ENCODE peak calls at places on chromosomes 11 and 22, in five cellular contexts. G is testis, O is A673, D is HepG2, L is left lung. X is an unnamed sample.

GRCh38 chr11:12238420-12238819 is 128.0 kb downstream of the MICAL2 start:
- DNase-seq in L (no peak), O (no peak), G (no peak), D (no peak), X (no peak)

GRCh38 chr11:76701701-76702100 is 31.2 kb upstream of the LRRC32 start:
- DNase-seq in D (no peak), O (no peak), L (no peak), G (no peak), X (no peak)

GRCh38 chr11:129457321-129457720 is 81.7 kb downstream of the BARX2 start:
- DNase-seq in G (peak; percentile 62), L (peak; percentile 52), O (no peak), D (no peak), X (no peak)

GRCh38 chr11:130602700-130603584 is 154.5 kb downstream of the ADAMTS15 start:
- DNase-seq in D (no peak), O (no peak), L (no peak), G (no peak), X (no peak)

GRCh38 chr11:65014146-65014960 is at the start of gene ARL2:
- DNase-seq in L (no peak), O (peak; percentile 51), G (peak; percentile 51), D (peak; percentile 88), X (no peak)

GRCh38 chr11:107018274-107018901 is at the start of gene GUCY1A2:
- DNase-seq in L (peak; percentile 34), O (peak; percentile 74), D (no peak), G (peak; percentile 44), X (peak; percentile 44)

GRCh38 chr11:129928923-129929692 is 33.7 kb upstream of the NFRKB start:
- DNase-seq in O (no peak), D (no peak), G (no peak), L (no peak), X (no peak)

GRCh38 chr11:100876826-100877545 is 189.9 kb downstream of the ARHGAP42 start:
- DNase-seq in D (no peak), G (no peak), L (no peak), O (peak; percentile 88), X (no peak)

GRCh38 chr22:42862045-42862734 is 5.1 kb upstream of the ARFGAP3 start:
- DNase-seq in D (peak; percentile 62), G (no peak), L (no peak), O (no peak), X (no peak)

GRCh38 chr11:67285541-67286498 is 3.3 kb upstream of the ANKRD13D start:
- DNase-seq in L (peak; percentile 40), G (no peak), O (no peak), D (no peak), X (peak; percentile 72)

DNA sequence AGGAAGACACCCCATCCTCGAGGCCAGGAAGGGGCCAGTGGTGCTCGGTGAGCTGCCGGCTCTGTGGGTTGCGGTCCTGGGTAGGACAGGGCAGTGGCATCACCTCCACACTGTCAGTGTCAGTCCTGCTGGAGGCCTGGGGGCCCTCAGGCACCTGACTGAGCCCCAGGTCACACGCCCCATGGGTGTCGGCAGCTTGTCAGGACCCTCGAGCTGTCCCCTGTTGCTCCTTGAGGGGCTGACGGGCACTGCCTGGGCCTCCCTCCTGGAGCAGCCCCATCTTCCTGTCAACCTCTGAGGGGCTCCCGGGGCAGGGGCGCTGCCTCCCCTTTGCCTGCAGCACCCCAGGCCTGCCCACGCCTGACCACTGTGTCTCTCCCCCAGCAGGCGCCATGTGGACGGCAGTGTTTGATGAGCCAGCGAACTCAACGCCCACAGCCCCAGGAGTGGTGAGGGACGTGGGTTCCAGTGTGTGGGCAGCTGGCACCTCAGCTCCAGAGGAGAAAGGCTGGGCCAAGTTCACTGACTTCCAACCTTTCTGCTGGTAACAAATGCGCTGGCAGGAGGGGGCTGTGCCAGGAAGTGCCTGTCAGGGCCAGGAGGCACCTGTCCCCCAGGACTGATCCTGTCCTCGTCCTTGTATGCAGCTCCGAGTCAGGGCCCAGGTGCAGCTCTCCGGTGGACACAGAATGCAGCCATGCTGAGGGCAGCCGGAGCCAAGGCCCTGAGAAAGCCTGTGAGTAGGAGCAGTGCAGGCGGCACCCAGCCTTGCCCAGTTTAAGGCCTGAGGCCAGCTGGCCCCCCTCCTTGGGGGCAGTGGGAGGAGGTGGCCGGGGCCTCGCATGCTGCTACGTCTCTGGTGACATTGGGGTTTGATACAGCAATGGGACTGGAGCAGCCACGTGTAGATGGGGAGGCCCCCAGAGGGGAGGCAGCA is 35.3 kb downstream of the SBF1 start:
- DNase-seq in D (no peak), G (no peak), L (no peak), O (no peak), X (peak; percentile 47)
- H3K36me3 ChIP-seq in D (peaks cover 49% of the 10 kb centered on the region), G (no peaks in the 10 kb centered on the region), L (no peaks in the 10 kb centered on the region), O (peaks cover 59% of the 10 kb centered on the region), X (peaks cover 14% of the 10 kb centered on the region)

DNA sequence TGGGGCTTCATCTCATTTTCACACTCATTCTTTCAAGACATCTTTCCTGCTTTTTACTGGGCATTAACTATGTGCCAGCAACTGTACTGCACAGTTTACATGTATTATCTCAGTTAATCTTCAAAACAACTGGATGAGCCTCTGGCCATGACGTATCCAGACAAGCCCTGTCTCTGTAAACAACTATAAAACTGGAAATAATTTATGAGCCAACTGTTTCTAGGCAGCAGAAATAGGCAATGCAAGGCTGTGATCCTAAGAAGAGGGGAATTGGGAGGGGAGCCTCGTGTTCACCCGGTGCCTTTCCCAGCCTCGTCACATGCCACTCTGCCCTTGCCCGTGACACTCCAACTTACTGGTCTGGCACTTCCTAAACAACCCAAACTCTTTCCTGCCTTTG is 82.8 kb downstream of the FBXO7 start:
- DNase-seq in G (no peak), L (no peak), O (no peak), D (no peak), X (no peak)
- H3K4me1 ChIP-seq in G (no peaks in the 10 kb centered on the region), L (peaks cover 2% of the 10 kb centered on the region), O (no peaks in the 10 kb centered on the region), D (peaks cover 11% of the 10 kb centered on the region), X (peaks cover 2% of the 10 kb centered on the region)

GRCh38 chr22:50703726-50704509 is 31.3 kb downstream of the SHANK3 start:
- DNase-seq in D (no peak), G (no peak), O (no peak), L (peak; percentile 26), X (peak; percentile 30)

GRCh38 chr22:50705219-50705691 is 32.6 kb downstream of the SHANK3 start:
- DNase-seq in D (no peak), L (no peak), O (peak; percentile 89), G (peak; percentile 66), X (peak; percentile 72)

GRCh38 chr22:50702821-50703725 is 30.4 kb downstream of the SHANK3 start:
- DNase-seq in L (peak; percentile 18), G (no peak), O (no peak), D (no peak), X (peak; percentile 20)

GRCh38 chr22:50705851-50706351 is 32.1 kb upstream of the ACR start:
- DNase-seq in G (no peak), D (no peak), L (no peak), O (no peak), X (peak; percentile 43)

DNA sequence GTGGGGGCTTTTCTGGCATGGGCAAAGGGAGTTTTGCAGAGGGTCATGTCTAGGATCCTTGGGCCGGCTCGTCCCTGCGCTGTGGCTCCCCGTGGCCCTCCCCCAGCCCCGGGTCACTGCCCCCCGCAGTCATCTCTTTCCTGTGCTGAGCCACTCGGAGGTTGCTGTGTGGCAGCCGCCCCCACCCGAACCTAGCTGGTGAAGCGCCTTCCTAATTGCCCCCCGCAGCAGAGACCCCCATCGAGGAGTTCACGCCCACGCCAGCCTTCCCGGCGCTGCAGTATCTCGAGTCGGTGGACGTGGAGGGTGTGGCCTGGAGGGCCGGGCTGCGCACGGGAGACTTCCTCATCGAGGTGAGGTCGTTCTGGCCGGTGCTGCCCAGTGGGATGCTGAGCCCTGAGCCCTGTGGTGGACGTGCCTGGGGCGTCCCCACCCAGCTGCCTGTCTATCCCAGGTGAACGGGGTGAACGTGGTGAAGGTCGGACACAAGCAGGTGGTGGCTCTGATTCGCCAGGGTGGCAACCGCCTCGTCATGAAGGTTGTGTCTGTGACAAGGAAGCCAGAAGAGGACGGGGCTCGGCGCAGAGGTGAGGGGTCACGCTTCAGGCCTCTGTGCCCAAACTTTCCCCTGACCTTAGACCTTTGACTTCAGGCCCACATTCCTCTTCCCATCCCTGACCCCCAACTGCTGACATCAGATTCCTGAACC is 32.0 kb downstream of the SHANK3 start:
- DNase-seq in O (no peak), L (peak; percentile 29), G (no peak), D (no peak), X (peak; percentile 43)
- H3K27ac ChIP-seq in O (no peak overlapping the region), L (no peak overlapping the region), G (no peak overlapping the region), D (no peak overlapping the region), X (no peak overlapping the region)

DNA sequence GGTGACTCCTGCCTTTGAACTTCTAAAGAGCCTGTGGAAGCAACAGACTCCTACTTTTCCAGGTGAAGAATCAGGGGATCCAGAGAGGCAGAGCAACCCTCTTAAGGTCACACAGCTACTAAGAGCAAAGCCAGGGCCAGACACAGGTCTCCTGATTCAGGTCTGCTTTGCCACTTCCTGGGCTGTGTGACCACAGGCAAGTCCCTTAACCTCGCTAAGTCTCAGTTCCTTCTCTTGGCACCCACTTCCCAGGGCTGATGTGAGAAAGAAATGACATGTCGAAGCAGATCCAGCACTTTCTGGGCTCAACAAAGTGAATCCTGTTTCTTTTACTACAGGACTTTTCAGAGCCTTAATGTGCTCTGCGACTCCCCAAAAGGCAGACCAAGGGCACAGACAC is 30.2 kb downstream of the UQCR10 start:
- DNase-seq in D (no peak), O (no peak), L (peak; percentile 56), G (no peak), X (peak; percentile 60)
- H3K36me3 ChIP-seq in D (peaks cover 22% of the 10 kb centered on the region), O (peaks cover 36% of the 10 kb centered on the region), L (no peaks in the 10 kb centered on the region), G (no peaks in the 10 kb centered on the region), X (peaks cover 11% of the 10 kb centered on the region)